ENCODE peak calls at places on chromosomes 6 and 20, in four cellular contexts. S is iris pigment epithelial cell; G is activated CD8-positive, alpha-beta memory T cell treated with anti-CD3 and anti-CD28 coated beads for 24 hours; Y is G401. N is an unnamed sample.

GRCh38 chr6:15299430-15300131 is 53.7 kb downstream of the JARID2 start:
- DNase-seq in S (peak), G (peak), Y (peak), N (no peak)

GRCh38 chr20:62902926-62903615 is 23.2 kb downstream of the DIDO1 start:
- DNase-seq in S (peak), G (no peak), Y (no peak), N (no peak)

GRCh38 chr20:48898896-48899513 is 22.5 kb upstream of the ARFGEF2 start:
- DNase-seq in S (no peak), G (no peak), Y (no peak), N (no peak)

GRCh38 chr6:3205913-3206312 is 21.5 kb downstream of the TUBB2B start:
- DNase-seq in S (peak), G (no peak), Y (no peak), N (no peak)

GRCh38 chr20:45959126-45959525 is 12.9 kb downstream of the ZNF335 start:
- DNase-seq in S (no peak), G (no peak), Y (no peak), N (no peak)

GRCh38 chr20:57265649-57266250 is 691 bp downstream of the BMP7 start:
- DNase-seq in S (no peak), G (no peak), Y (no peak), N (no peak)

GRCh38 chr6:72616406-72617015 is 5.4 kb upstream of the KCNQ5 start:
- DNase-seq in S (peak), G (no peak), Y (peak), N (no peak)

GRCh38 chr20:17629678-17630089 is 52.4 kb downstream of the RRBP1 start:
- DNase-seq in S (no peak), G (no peak), Y (no peak), N (no peak)

GRCh38 chr6:81761197-81761596 is 8.7 kb upstream of the TENT5A start:
- DNase-seq in S (peak), G (no peak), Y (no peak), N (no peak)

GRCh38 chr20:8545212-8545611 is 413.1 kb downstream of the PLCB1 start:
- DNase-seq in S (no peak), G (no peak), Y (no peak), N (no peak)

GRCh38 chr20:47680804-47681529 is 104.3 kb downstream of the SULF2 start:
- DNase-seq in S (peak), G (no peak), Y (no peak), N (no peak)